ENCODE peak calls at places on chromosomes 13 and 19, in six cellular contexts. V, H, L, S, E and X are unnamed samples.

GRCh38 chr13:51785592-51786424 is 18.2 kb downstream of the DHRS12 start:
- DNase-seq in H (no peak), V (no peak), E (no peak), S (peak; percentile 36), L (no peak), X (peak; percentile 47)

GRCh38 chr19:42089191-42089750 is 13.3 kb downstream of the ZNF574 start:
- DNase-seq in V (no peak), H (no peak), L (no peak), E (no peak), S (no peak), X (no peak)

GRCh38 chr13:66673401-66673800 is 556.7 kb downstream of the PCDH9 start:
- DNase-seq in V (peak; percentile 50), S (peak; percentile 62), L (no peak), E (no peak), H (no peak), X (peak; percentile 69)

GRCh38 chr19:7539827-7540425 is 4.4 kb downstream of the PNPLA6 start:
- DNase-seq in S (no peak), E (no peak), L (no peak), V (no peak), H (no peak), X (no peak)

GRCh38 chr19:1265611-1266115 is 3.5 kb upstream of the CIRBP start:
- DNase-seq in V (no peak), L (peak; percentile 33), S (peak; percentile 70), E (no peak), H (peak; percentile 95), X (peak; percentile 79)

GRCh38 chr13:99572921-99573320 is 71.6 kb downstream of the TM9SF2 start:
- DNase-seq in L (no peak), E (no peak), V (no peak), H (no peak), S (peak; percentile 37), X (peak; percentile 18)

GRCh38 chr19:35133826-35134225 is 1.0 kb downstream of the LGI4 start:
- DNase-seq in V (no peak), L (no peak), E (no peak), S (no peak), H (no peak), X (no peak)

GRCh38 chr13:51955841-51956603 is 55.2 kb downstream of the ATP7B start:
- DNase-seq in E (no peak), H (no peak), S (no peak), L (no peak), V (no peak), X (no peak)

GRCh38 chr19:8426283-8426682 is 13.2 kb downstream of the MARCHF2 start:
- DNase-seq in V (no peak), L (no peak), S (no peak), H (no peak), E (no peak), X (no peak)

GRCh38 chr19:53898166-53898565 is 10.9 kb upstream of the CACNG7 start:
- DNase-seq in H (no peak), E (no peak), V (no peak), L (no peak), S (no peak), X (no peak)

GRCh38 chr13:112657850-112658445 is 31.9 kb upstream of the ATP11A start:
- DNase-seq in E (no peak), S (peak; percentile 72), H (no peak), V (no peak), L (no peak), X (peak; percentile 52)

GRCh38 chr19:31541396-31541795 is 192.2 kb upstream of the TSHZ3 start:
- DNase-seq in E (no peak), V (no peak), S (no peak), L (no peak), H (no peak), X (no peak)

GRCh38 chr13:75829874-75830273 is 193.7 kb downstream of the LMO7 start:
- DNase-seq in E (no peak), S (no peak), V (no peak), H (no peak), L (no peak), X (no peak)

GRCh38 chr19:42032428-42032827 is 37.6 kb downstream of the GRIK5 start:
- DNase-seq in S (no peak), H (no peak), E (no peak), V (no peak), L (no peak), X (no peak)